ENCODE peak calls at places on chromosomes 7 and 10, in seven cellular contexts. K, U, B, I, H, Q and J are unnamed samples.

GRCh38 chr10:84200537-84201243 is 6.4 kb downstream of the CDHR1 start:
- DNase-seq in K (peak), I (no peak), U (no peak), Q (no peak), H (no peak), B (no peak), J (no peak)

GRCh38 chr7:157415486-157415885 is 78.7 kb downstream of the DNAJB6 start:
- DNase-seq in H (no peak), U (no peak), I (no peak), B (no peak), K (no peak), Q (no peak), J (no peak)

GRCh38 chr7:123343611-123344010 is 143.8 kb upstream of the SLC13A1 start:
- DNase-seq in Q (no peak), H (no peak), I (no peak), B (no peak), U (no peak), K (no peak), J (no peak)

GRCh38 chr10:72292223-72292691 is 18.5 kb downstream of the DDIT4 start:
- DNase-seq in H (no peak), I (no peak), Q (no peak), U (peak), B (no peak), K (no peak), J (no peak)

GRCh38 chr10:103736763-103737162 is 118.6 kb downstream of the SH3PXD2A start:
- DNase-seq in B (no peak), I (no peak), H (no peak), K (no peak), Q (no peak), U (peak), J (no peak)

GRCh38 chr10:34890931-34891330 is 75.8 kb upstream of the PARD3 start:
- DNase-seq in I (no peak), K (no peak), Q (no peak), B (no peak), U (no peak), H (no peak), J (no peak)

GRCh38 chr7:18861514-18861913 is 255.9 kb downstream of the TWIST1 start:
- DNase-seq in Q (no peak), H (no peak), U (no peak), I (no peak), K (no peak), B (no peak), J (no peak)

GRCh38 chr7:99453105-99453504 is 12.9 kb downstream of the ATP5MF start:
- DNase-seq in H (no peak), Q (no peak), K (no peak), U (no peak), B (no peak), I (no peak), J (no peak)

GRCh38 chr10:71068811-71069411 is 143.5 kb upstream of the UNC5B start:
- DNase-seq in B (no peak), H (no peak), Q (peak), K (no peak), I (no peak), U (peak), J (peak)

GRCh38 chr10:51950996-51951392 is 251.6 kb upstream of the CSTF2T start:
- DNase-seq in Q (no peak), U (no peak), H (no peak), K (no peak), B (no peak), I (no peak), J (no peak)

GRCh38 chr10:14405076-14406065 is 74.6 kb upstream of the FRMD4A start:
- DNase-seq in B (no peak), Q (no peak), I (no peak), K (no peak), H (no peak), U (peak), J (no peak)

GRCh38 chr7:138890467-138890781 is 90.8 kb downstream of the KIAA1549 start:
- DNase-seq in Q (no peak), H (no peak), K (no peak), I (no peak), B (no peak), U (no peak), J (no peak)

GRCh38 chr10:110600487-110601101 is 33.1 kb downstream of the SMC3 start:
- DNase-seq in B (no peak), K (no peak), I (peak), U (peak), Q (no peak), H (no peak), J (no peak)

GRCh38 chr7:32204361-32205018 is 134.3 kb upstream of the PDE1C start:
- DNase-seq in H (peak), I (peak), K (peak), Q (peak), B (no peak), U (peak), J (peak)

GRCh38 chr10:126247454-126247975 is 140.8 kb downstream of the ADAM12 start:
- DNase-seq in I (peak), H (no peak), U (peak), B (no peak), K (no peak), Q (peak), J (no peak)

GRCh38 chr10:85646312-85646711 is 720.3 kb downstream of the GRID1 start:
- DNase-seq in I (no peak), K (no peak), H (no peak), U (peak), B (no peak), Q (no peak), J (no peak)

GRCh38 chr10:6418167-6418566 is 161.9 kb downstream of the PRKCQ start:
- DNase-seq in B (no peak), U (no peak), Q (no peak), H (no peak), K (no peak), I (no peak), J (no peak)

GRCh38 chr7:146129296-146129695 is 12.7 kb downstream of the CNTNAP2 start:
- DNase-seq in U (no peak), H (no peak), Q (no peak), B (no peak), K (no peak), I (no peak), J (no peak)

GRCh38 chr7:77778535-77778934 is 19.7 kb downstream of the TMEM60 start:
- DNase-seq in U (no peak), Q (no peak), I (no peak), B (no peak), H (no peak), K (no peak), J (no peak)

GRCh38 chr7:123748171-123748733 is 551 bp downstream of the WASL start:
- DNase-seq in H (peak), Q (peak), U (peak), I (no peak), K (peak), B (no peak), J (no peak)

GRCh38 chr7:135790371-135790977 is 41.9 kb upstream of the FAM180A start:
- DNase-seq in H (no peak), U (no peak), Q (no peak), I (no peak), B (no peak), K (no peak), J (no peak)

GRCh38 chr10:695396-695795 is 5.9 kb upstream of the DIP2C start:
- DNase-seq in H (no peak), I (no peak), Q (no peak), K (no peak), U (no peak), B (no peak), J (no peak)

GRCh38 chr7:128398016-128398840 is 11.6 kb downstream of the IMPDH1 start:
- DNase-seq in I (peak), H (peak), Q (peak), K (peak), B (peak), U (peak), J (no peak)

GRCh38 chr10:128036746-128037542 is 89.3 kb downstream of the MKI67 start:
- DNase-seq in Q (peak), K (peak), I (no peak), H (no peak), U (peak), B (no peak), J (no peak)

GRCh38 chr7:83427929-83428328 is 221.0 kb downstream of the SEMA3E start:
- DNase-seq in U (peak), Q (no peak), I (peak), H (no peak), K (no peak), B (no peak), J (no peak)

GRCh38 chr10:43336641-43337318 is 34.7 kb upstream of the FXYD4 start:
- DNase-seq in Q (no peak), U (peak), B (no peak), I (no peak), K (no peak), H (no peak), J (no peak)

GRCh38 chr10:52488606-52489485 is 174.8 kb downstream of the DKK1 start:
- DNase-seq in U (peak), B (no peak), I (no peak), H (no peak), Q (no peak), K (no peak), J (no peak)

GRCh38 chr7:88216276-88216675 is 3.6 kb downstream of the SRI start:
- DNase-seq in K (no peak), I (no peak), H (no peak), Q (no peak), B (no peak), U (no peak), J (no peak)

GRCh38 chr10:69213601-69214311 is 6.4 kb upstream of the HKDC1 start:
- DNase-seq in H (no peak), B (no peak), K (no peak), I (no peak), Q (no peak), U (no peak), J (no peak)

DNA sequence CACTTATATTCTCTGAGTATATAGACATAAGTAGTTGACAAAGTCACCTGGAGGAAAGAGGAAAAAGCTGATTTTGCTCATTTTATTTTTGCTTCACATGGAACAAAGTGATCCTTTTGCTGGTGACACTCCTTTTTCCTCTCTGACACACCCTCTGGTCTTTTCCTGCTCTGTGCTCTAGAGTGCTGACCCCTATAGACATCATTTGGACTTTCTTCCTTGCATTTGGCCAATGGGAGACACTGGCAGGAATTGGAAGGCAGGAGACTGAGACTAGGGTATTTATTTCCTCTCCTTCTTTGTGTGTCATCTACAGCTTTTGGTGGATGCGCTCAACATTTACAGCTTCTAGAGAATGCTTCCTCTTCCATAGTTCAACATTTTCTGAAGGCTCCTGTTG is 1078.1 kb downstream of the SORCS1 start:
- DNase-seq in I (no peak), Q (no peak), H (no peak), U (no peak), B (no peak), K (no peak), J (no peak)
- TF ChIP-seq CTCF in I (no peak), Q (no peak), H (no peak), U (no peak), B (no peak), K (no peak), J (no peak)

GRCh38 chr7:2639994-2640830 is 8.4 kb downstream of the TTYH3 start:
- DNase-seq in B (no peak), I (no peak), U (no peak), Q (peak), K (peak), H (no peak), J (no peak)

GRCh38 chr7:2640858-2641257 is 9.1 kb downstream of the TTYH3 start:
- DNase-seq in I (no peak), Q (peak), U (no peak), K (no peak), H (no peak), B (no peak), J (no peak)

GRCh38 chr7:2639151-2639993 is 7.6 kb downstream of the TTYH3 start:
- DNase-seq in B (no peak), K (no peak), U (no peak), H (no peak), I (no peak), Q (no peak), J (no peak)

GRCh38 chr7:2643386-2644229 is 11.8 kb downstream of the TTYH3 start:
- DNase-seq in Q (no peak), K (no peak), B (no peak), U (no peak), H (no peak), I (no peak), J (no peak)

GRCh38 chr7:2641406-2642393 is 9.9 kb downstream of the TTYH3 start:
- DNase-seq in I (no peak), U (no peak), Q (peak), B (no peak), H (peak), K (peak), J (peak)
- TF ChIP-seq CTCF in I (no peak), U (no peak), Q (peak), B (no peak), H (no peak), K (no peak), J (no peak)

GRCh38 chr10:73653195-73653594 is 2.6 kb downstream of the SYNPO2L start:
- DNase-seq in K (no peak), B (no peak), Q (no peak), H (no peak), U (no peak), I (no peak), J (no peak)

GRCh38 chr10:73655257-73655989 is 406 bp downstream of the SYNPO2L start:
- DNase-seq in K (peak), I (no peak), Q (no peak), H (no peak), B (no peak), U (no peak), J (no peak)

GRCh38 chr10:73655990-73656298 is at the start of gene SYNPO2L:
- DNase-seq in K (no peak), Q (no peak), I (no peak), U (no peak), H (no peak), B (no peak), J (no peak)

GRCh38 chr10:73650537-73651331 is 5.1 kb downstream of the SYNPO2L start:
- DNase-seq in U (no peak), K (no peak), Q (no peak), I (no peak), H (no peak), B (no peak), J (no peak)

GRCh38 chr10:73653701-73654100 is 2.1 kb downstream of the SYNPO2L start:
- DNase-seq in I (peak), K (no peak), B (no peak), H (no peak), U (peak), Q (peak), J (no peak)
- TF ChIP-seq CTCF in I (no peak), K (no peak), B (no peak), H (no peak), U (peak), Q (peak), J (no peak)

GRCh38 chr10:22619111-22619510 is 95.3 kb downstream of the PIP4K2A start:
- DNase-seq in I (no peak), H (no peak), B (no peak), U (no peak), Q (no peak), K (no peak), J (no peak)

GRCh38 chr10:22615101-22615500 is 99.3 kb downstream of the PIP4K2A start:
- DNase-seq in H (no peak), U (no peak), I (no peak), K (no peak), B (no peak), Q (no peak), J (no peak)

GRCh38 chr10:22618081-22618785 is 96.1 kb downstream of the PIP4K2A start:
- DNase-seq in B (no peak), U (peak), H (no peak), I (no peak), K (no peak), Q (peak), J (no peak)

GRCh38 chr10:22615819-22616499 is 98.4 kb downstream of the PIP4K2A start:
- DNase-seq in H (no peak), I (no peak), Q (peak), B (no peak), U (no peak), K (peak), J (peak)

DNA sequence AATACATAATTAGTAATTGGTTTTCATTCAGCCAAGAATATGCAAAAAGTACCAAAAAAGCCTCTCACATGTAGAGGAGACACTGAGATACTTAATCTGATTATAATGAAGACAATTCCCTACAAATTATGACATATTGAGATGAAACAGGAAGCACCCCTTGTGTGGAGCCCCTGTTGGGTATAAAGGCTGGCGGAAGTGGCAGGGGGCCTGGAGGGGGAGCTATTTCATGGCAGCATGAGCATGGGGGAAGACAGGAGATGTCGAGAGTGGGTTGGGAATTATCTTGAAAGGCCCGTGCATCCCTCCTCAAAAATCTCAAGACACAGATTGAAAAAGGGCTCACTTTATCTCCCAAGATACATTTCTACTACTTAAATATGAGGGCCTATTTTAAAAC is 96.9 kb downstream of the PIP4K2A start:
- DNase-seq in I (no peak), K (no peak), B (no peak), U (no peak), Q (no peak), H (no peak), J (no peak)
- TF ChIP-seq CTCF in I (no peak), K (no peak), B (no peak), U (no peak), Q (no peak), H (no peak), J (peak)

GRCh38 chr10:49218480-49218879 is 30.3 kb upstream of the TMEM273 start:
- DNase-seq in H (no peak), Q (no peak), U (no peak), K (no peak), B (no peak), I (no peak), J (no peak)
- TF ChIP-seq CTCF in H (no peak), Q (no peak), U (no peak), K (no peak), B (no peak), I (peak), J (no peak)

GRCh38 chr10:97534746-97535367 is 36.1 kb downstream of the UBTD1 start:
- DNase-seq in U (peak), K (no peak), B (no peak), I (peak), H (no peak), Q (peak), J (peak)
- TF ChIP-seq CTCF in U (peak), K (no peak), B (no peak), I (peak), H (peak), Q (peak), J (peak)